ENCODE peak calls at places on chromosomes 1 and 21, in five cellular contexts. M, F, A, C and K are unnamed samples.

GRCh38 chr1:170537798-170538503 is 6.0 kb downstream of the GORAB start:
- DNase-seq in F (no peak), A (no peak), C (no peak), M (no peak), K (no peak)

GRCh38 chr1:111570781-111571181 is 48.8 kb upstream of the RAP1A start:
- DNase-seq in M (no peak), C (no peak), A (no peak), F (no peak), K (no peak)

GRCh38 chr1:240091614-240092300 is at the start of gene FMN2:
- DNase-seq in M (no peak), C (peak; percentile 71), F (no peak), A (no peak), K (no peak)

GRCh38 chr1:101150676-101151075 is 86.1 kb upstream of the S1PR1 start:
- DNase-seq in A (no peak), F (no peak), M (no peak), C (no peak), K (no peak)

GRCh38 chr21:31248598-31248997 is 95.5 kb downstream of the TIAM1 start:
- DNase-seq in C (no peak), A (no peak), F (no peak), M (no peak), K (no peak)

GRCh38 chr21:44783023-44783696 is 18.5 kb downstream of the UBE2G2 start:
- DNase-seq in F (no peak), A (no peak), M (no peak), C (no peak), K (no peak)

GRCh38 chr1:207316622-207317510 is 4.6 kb upstream of the CD55 start:
- DNase-seq in A (peak; percentile 83), F (no peak), C (no peak), M (peak; percentile 93), K (no peak)

GRCh38 chr1:201404016-201404598 is 5.0 kb upstream of the LAD1 start:
- DNase-seq in F (no peak), M (no peak), A (no peak), C (no peak), K (no peak)

GRCh38 chr1:236166041-236166440 is 23.7 kb downstream of the GPR137B start:
- DNase-seq in M (no peak), C (no peak), A (no peak), F (no peak), K (no peak)

GRCh38 chr1:101112051-101112770 is 86.6 kb upstream of the DPH5 start:
- DNase-seq in M (no peak), C (no peak), F (peak; percentile 58), A (no peak), K (peak; percentile 82)

GRCh38 chr21:38434913-38435533 is 63.3 kb downstream of the ERG start:
- DNase-seq in M (no peak), F (no peak), C (no peak), A (no peak), K (no peak)

GRCh38 chr21:14308234-14308633 is 74.7 kb downstream of the HSPA13 start:
- DNase-seq in F (no peak), M (no peak), A (no peak), C (no peak), K (no peak)

GRCh38 chr1:245091818-245092637 is 62.8 kb upstream of the KIF26B start:
- DNase-seq in A (peak; percentile 48), C (peak; percentile 41), F (peak; percentile 34), M (no peak), K (no peak)

GRCh38 chr1:197838836-197839235 is 63.6 kb upstream of the DENND1B start:
- DNase-seq in F (no peak), A (no peak), M (no peak), C (no peak), K (no peak)

GRCh38 chr1:60463146-60463545 is 389.6 kb upstream of the C1orf87 start:
- DNase-seq in A (no peak), C (no peak), F (no peak), M (no peak), K (no peak)

GRCh38 chr1:184595609-184596008 is 159.0 kb downstream of the EDEM3 start:
- DNase-seq in M (no peak), C (no peak), F (no peak), A (no peak), K (no peak)

GRCh38 chr1:4654764-4655673 is 610 bp downstream of the AJAP1 start:
- DNase-seq in M (no peak), F (no peak), C (peak; percentile 51), A (no peak), K (no peak)

GRCh38 chr1:95145493-95145892 is 28.3 kb downstream of the TLCD4 start:
- DNase-seq in C (no peak), A (no peak), M (no peak), F (no peak), K (no peak)

GRCh38 chr1:245396615-245397014 is 241.8 kb downstream of the KIF26B start:
- DNase-seq in M (no peak), A (no peak), F (no peak), C (no peak), K (no peak)

GRCh38 chr1:204579681-204580080 is 63.5 kb downstream of the MDM4 start:
- DNase-seq in F (no peak), A (no peak), M (no peak), C (no peak), K (no peak)

GRCh38 chr1:244448279-244449036 is 3.3 kb downstream of the ADSS2 start:
- DNase-seq in A (no peak), C (no peak), M (no peak), F (no peak), K (no peak)

GRCh38 chr1:150548632-150549495 is at the start of gene ADAMTSL4:
- DNase-seq in A (no peak), M (no peak), F (peak; percentile 59), C (peak; percentile 72), K (peak; percentile 75)

GRCh38 chr1:88885933-88886332 is 5.4 kb downstream of the GTF2B start:
- DNase-seq in C (no peak), M (no peak), A (no peak), F (no peak), K (no peak)

GRCh38 chr1:5368211-5368610 is 624.0 kb downstream of the NPHP4 start:
- DNase-seq in F (no peak), M (no peak), A (no peak), C (no peak), K (no peak)

GRCh38 chr1:3459940-3460652 is 5.6 kb downstream of the ARHGEF16 start:
- DNase-seq in C (no peak), F (peak; percentile 50), M (peak; percentile 79), A (no peak), K (peak; percentile 92)

GRCh38 chr1:203508463-203508862 is 14.5 kb downstream of the OPTC start:
- DNase-seq in M (no peak), C (peak; percentile 58), A (no peak), F (peak; percentile 68), K (no peak)

GRCh38 chr1:152048641-152048970 is 11.8 kb upstream of the S100A11 start:
- DNase-seq in M (no peak), C (no peak), F (no peak), A (no peak), K (no peak)

GRCh38 chr1:220874201-220874655 is 5.0 kb upstream of the HLX start:
- DNase-seq in A (no peak), F (no peak), M (no peak), C (no peak), K (peak; percentile 71)

GRCh38 chr1:24558902-24559791 is 3.3 kb downstream of the NCMAP start:
- DNase-seq in M (peak; percentile 72), F (peak; percentile 59), A (peak; percentile 83), C (peak; percentile 18), K (no peak)

GRCh38 chr21:25330266-25330665 is 277.0 kb downstream of the MRPL39 start:
- DNase-seq in M (no peak), F (no peak), C (no peak), A (no peak), K (no peak)

GRCh38 chr1:6180215-6180577 is at the start of gene CHD5:
- DNase-seq in F (no peak), A (no peak), M (no peak), C (no peak), K (no peak)

GRCh38 chr21:28856588-28857250 is 136.0 kb downstream of the LTN1 start:
- DNase-seq in F (no peak), A (no peak), C (no peak), M (no peak), K (no peak)

GRCh38 chr1:197268012-197268411 is at the start of gene CRB1:
- DNase-seq in C (no peak), A (no peak), F (no peak), M (no peak), K (no peak)

DNA sequence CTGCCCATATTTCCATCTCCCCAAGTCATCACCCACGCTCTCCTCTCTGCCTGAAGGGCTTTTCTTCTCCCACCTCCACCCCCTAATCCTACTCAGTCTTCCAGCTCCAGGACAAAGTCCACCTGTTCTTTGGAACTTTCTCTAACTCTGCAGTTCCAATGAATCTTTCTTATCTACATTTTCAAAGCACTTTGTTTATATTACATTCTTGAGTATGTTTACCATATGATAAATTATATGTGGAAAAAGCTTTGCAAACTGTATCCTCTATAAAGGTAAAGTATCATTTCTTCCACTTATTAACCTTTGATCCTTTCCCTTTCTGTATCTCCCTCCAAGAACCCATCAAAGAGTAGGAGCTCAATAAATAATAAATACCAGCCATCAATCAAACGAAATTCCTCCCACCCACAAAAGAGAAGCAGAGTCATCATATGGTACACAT is 39.7 kb downstream of the TTC13 start:
- DNase-seq in M (no peak), F (no peak), A (no peak), C (no peak), K (no peak)
- H3K4me1 ChIP-seq in M (no peaks in the 10 kb centered on the region), F (no peaks in the 10 kb centered on the region), A (peaks cover 3% of the 10 kb centered on the region), C (peaks cover 2% of the 10 kb centered on the region), K (no peaks in the 10 kb centered on the region)

DNA sequence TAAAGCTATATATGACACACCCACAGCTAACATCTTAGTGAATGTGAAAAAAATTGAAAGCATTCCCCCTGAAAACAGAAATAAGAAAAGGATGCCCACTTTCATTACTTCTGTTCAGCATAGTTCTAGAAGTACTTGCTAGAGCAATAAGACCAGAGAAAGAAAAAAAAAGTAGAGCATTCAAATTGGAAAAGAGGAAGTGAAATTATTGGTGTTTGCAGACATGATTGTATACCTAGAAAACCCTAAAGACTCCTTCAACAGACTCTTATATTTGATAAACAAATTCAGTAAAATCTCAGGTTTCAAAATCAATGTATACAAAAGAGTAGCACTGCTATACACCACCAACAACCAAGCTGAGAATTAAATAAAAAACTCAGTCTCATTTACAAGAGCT is 1461.0 kb downstream of the AMY1C start:
- DNase-seq in C (no peak), A (no peak), F (no peak), M (no peak), K (no peak)
- TF ChIP-seq CTCF in C (no peak), A (no peak), F (no peak), M (no peak), K (no peak)

GRCh38 chr1:225770586-225771248 is 6.9 kb upstream of the SRP9 start:
- DNase-seq in A (no peak), C (peak; percentile 71), F (no peak), M (no peak), K (no peak)
- H3K4me1 ChIP-seq in A (peaks cover 17% of the 10 kb centered on the region), C (peaks cover 32% of the 10 kb centered on the region), F (peaks cover 71% of the 10 kb centered on the region), M (peaks cover 17% of the 10 kb centered on the region), K (no peaks in the 10 kb centered on the region)

DNA sequence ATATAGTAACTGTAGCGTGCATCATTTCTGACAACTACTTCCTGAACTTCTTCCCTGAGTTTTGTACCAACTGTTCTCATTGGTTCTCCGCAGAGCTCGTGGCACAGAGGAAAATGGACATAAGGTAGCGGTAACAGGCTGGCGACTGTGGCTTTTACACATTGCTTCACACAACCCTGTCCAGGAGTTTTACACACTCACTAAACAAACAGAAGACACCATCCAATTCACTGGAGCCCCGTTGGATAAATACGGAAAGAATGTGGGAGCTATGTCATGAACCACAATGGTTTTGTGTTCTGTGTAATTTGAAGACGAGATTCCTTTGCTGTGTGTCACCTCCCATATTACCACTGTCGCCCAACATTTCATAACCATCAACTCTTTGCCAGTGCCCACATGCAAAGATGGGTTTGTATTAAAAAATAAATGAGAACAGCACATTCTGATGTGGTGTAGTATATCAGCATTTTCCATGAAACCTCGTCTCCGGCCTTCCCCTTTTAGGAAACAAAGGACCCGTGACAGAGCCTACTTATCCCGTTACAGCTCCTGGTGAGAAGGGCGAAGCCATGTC is 47.3 kb upstream of the ENAH start:
- DNase-seq in F (no peak), A (no peak), C (no peak), M (peak; percentile 70), K (no peak)
- TF ChIP-seq CTCF in F (no peak), A (no peak), C (no peak), M (no peak), K (no peak)